ENCODE peak calls at places on chromosome 11, in eight cellular contexts. J is breast epithelium; N is substantia nigra; B is T-helper 9 cell; E is Ammon's horn; L is amniotic epithelial cell; F is HCT116; W is stimulated activated CD4-positive, alpha-beta T cell treated with anti-CD3 and anti-CD28 coated beads, Interleukin-2, amount 100 ng/mL, for 48 hours. D is an unnamed sample.
A peak's percentile ranks its signal among the peaks of the same experiment; 100 is the strongest.

GRCh38 chr11:130849215-130849568 is 67.1 kb downstream of the SNX19 start:
- DNase-seq in B (no peak), W (no peak), E (no peak), N (no peak), F (no peak), L (peak; percentile 86), J (no peak), D (no peak)

GRCh38 chr11:119377112-119377901 is 4.2 kb downstream of the USP2 start:
- DNase-seq in F (no peak), B (no peak), W (no peak), J (peak; percentile 62), L (no peak), E (no peak), N (no peak), D (no peak)

GRCh38 chr11:18427240-18427639 is 15.1 kb downstream of the LDHC start:
- DNase-seq in J (no peak), E (no peak), L (no peak), N (no peak), F (no peak), B (no peak), W (no peak), D (no peak)

GRCh38 chr11:114061053-114062049 is 1.8 kb downstream of the ZBTB16 start:
- DNase-seq in N (no peak), J (no peak), F (no peak), B (no peak), W (no peak), E (peak; percentile 60), L (no peak), D (no peak)

GRCh38 chr11:34750692-34751405 is 130.0 kb downstream of the EHF start:
- DNase-seq in F (no peak), B (no peak), E (no peak), L (peak; percentile 64), J (no peak), W (no peak), N (no peak), D (no peak)

GRCh38 chr11:65625628-65626342 is 10.2 kb downstream of the PCNX3 start:
- DNase-seq in E (peak; percentile 89), J (no peak), F (no peak), W (peak; percentile 29), L (peak; percentile 37), N (peak; percentile 76), B (peak; percentile 50), D (no peak)

GRCh38 chr11:7599209-7599608 is 74.1 kb downstream of the CYB5R2 start:
- DNase-seq in L (no peak), J (no peak), N (no peak), W (no peak), F (no peak), B (no peak), E (no peak), D (no peak)

GRCh38 chr11:10778217-10778970 is 27.3 kb downstream of the CTR9 start:
- DNase-seq in E (peak; percentile 23), B (no peak), N (no peak), J (no peak), L (peak; percentile 93), W (no peak), F (no peak), D (no peak)

GRCh38 chr11:76329983-76330382 is 50.9 kb downstream of the THAP12 start:
- DNase-seq in J (no peak), F (no peak), L (no peak), N (no peak), B (no peak), E (no peak), W (no peak), D (no peak)

GRCh38 chr11:121451178-121451981 is 734 bp upstream of the SORL1 start:
- DNase-seq in W (no peak), L (no peak), J (no peak), E (no peak), B (no peak), F (no peak), N (no peak), D (no peak)

GRCh38 chr11:68035266-68035876 is 3.5 kb upstream of the TCIRG1 start:
- DNase-seq in W (no peak), F (no peak), E (no peak), B (no peak), L (no peak), N (no peak), J (no peak), D (no peak)

GRCh38 chr11:80778432-80778831 is 1337.6 kb upstream of the TENM4 start:
- DNase-seq in W (no peak), L (no peak), F (no peak), E (no peak), N (no peak), B (no peak), J (no peak), D (no peak)

GRCh38 chr11:2847511-2847910 is 38.1 kb downstream of the CDKN1C start:
- DNase-seq in E (no peak), J (no peak), B (no peak), L (no peak), W (no peak), F (no peak), N (no peak), D (no peak)

GRCh38 chr11:68273056-68273738 is 1.4 kb upstream of the C11orf24 start:
- DNase-seq in L (no peak), F (no peak), N (no peak), W (no peak), B (no peak), J (no peak), E (no peak), D (no peak)

GRCh38 chr11:6925636-6926207 is 504 bp upstream of the ZNF215 start:
- DNase-seq in F (peak; percentile 54), W (no peak), E (peak; percentile 25), J (no peak), N (no peak), B (no peak), L (peak; percentile 8), D (peak; percentile 57)

GRCh38 chr11:73210916-73211667 is 7.0 kb upstream of the P2RY2 start:
- DNase-seq in F (no peak), B (no peak), J (no peak), L (peak; percentile 53), E (no peak), W (no peak), N (no peak), D (no peak)

GRCh38 chr11:64619811-64620285 is 28.8 kb downstream of the SLC22A12 start:
- DNase-seq in E (peak; percentile 77), L (peak; percentile 86), W (no peak), J (no peak), N (no peak), F (peak; percentile 42), B (no peak), D (peak; percentile 37)